ENCODE peak calls at places on chromosome 7, in five cellular contexts. Z is CD8-positive, alpha-beta memory T cell; G is transverse colon; R is AG09309; M is CD4-positive, CD25-positive, alpha-beta regulatory T cell. B is an unnamed sample.

GRCh38 chr7:108114117-108114841 is 15.9 kb downstream of the LAMB4 start:
- DNase-seq in R (no peak), G (no peak), Z (no peak), M (peak), B (no peak)

GRCh38 chr7:70598976-70599375 is 533.0 kb upstream of the GALNT17 start:
- DNase-seq in Z (no peak), R (peak), M (no peak), G (peak), B (no peak)

GRCh38 chr7:126203185-126203584 is 1049.6 kb downstream of the GRM8 start:
- DNase-seq in M (no peak), R (no peak), G (no peak), Z (no peak), B (no peak)

GRCh38 chr7:130009848-130010688 is 41.1 kb downstream of the ZC3HC1 start:
- DNase-seq in Z (no peak), M (peak), R (peak), G (peak), B (peak)

GRCh38 chr7:107884419-107884818 is 6.6 kb upstream of the DLD start:
- DNase-seq in G (no peak), Z (no peak), M (no peak), R (no peak), B (no peak)

GRCh38 chr7:6725003-6725402 is 18.3 kb upstream of the ZNF12 start:
- DNase-seq in Z (no peak), G (peak), R (no peak), M (no peak), B (no peak)

GRCh38 chr7:22430457-22430856 is 69.5 kb downstream of the STEAP1B start:
- DNase-seq in G (no peak), M (no peak), R (peak), Z (no peak), B (no peak)

GRCh38 chr7:151456782-151457181 is 16.8 kb upstream of the CRYGN start:
- DNase-seq in Z (no peak), R (no peak), G (no peak), M (no peak), B (no peak)

GRCh38 chr7:118755067-118755625 is 530.6 kb downstream of the ANKRD7 start:
- DNase-seq in R (no peak), Z (no peak), M (no peak), G (no peak), B (no peak)

GRCh38 chr7:106050743-106051110 is 61.4 kb downstream of the SYPL1 start:
- DNase-seq in M (no peak), Z (no peak), R (no peak), G (no peak), B (no peak)

GRCh38 chr7:130822642-130823041 is 88.6 kb upstream of the KLF14 start:
- DNase-seq in R (peak), Z (no peak), G (no peak), M (peak), B (no peak)

GRCh38 chr7:78189762-78190161 is 391.2 kb downstream of the PHTF2 start:
- DNase-seq in Z (no peak), R (no peak), G (no peak), M (no peak), B (no peak)

GRCh38 chr7:106737202-106737562 is 76.2 kb upstream of the CCDC71L start:
- DNase-seq in M (peak), Z (no peak), G (no peak), R (no peak), B (no peak)

GRCh38 chr7:32062150-32062549 is 8.1 kb downstream of the PDE1C start:
- DNase-seq in Z (no peak), R (no peak), G (peak), M (no peak), B (no peak)

GRCh38 chr7:47453093-47454056 is 128.5 kb downstream of the TNS3 start:
- DNase-seq in Z (no peak), R (peak), G (peak), M (no peak), B (peak)

GRCh38 chr7:47454961-47455871 is 126.7 kb downstream of the TNS3 start:
- DNase-seq in M (no peak), G (no peak), R (no peak), Z (no peak), B (no peak)

GRCh38 chr7:47452715-47453092 is 129.2 kb downstream of the TNS3 start:
- DNase-seq in M (no peak), R (no peak), Z (no peak), G (no peak), B (no peak)

GRCh38 chr7:47455872-47456185 is 126.1 kb downstream of the TNS3 start:
- DNase-seq in G (no peak), R (no peak), Z (no peak), M (no peak), B (no peak)

GRCh38 chr7:47454066-47454950 is 127.6 kb downstream of the TNS3 start:
- DNase-seq in R (no peak), Z (no peak), G (no peak), M (no peak), B (no peak)
- H3K4me3 ChIP-seq in R (no peak), Z (no peak), G (no peak), M (no peak), B (no peak)

GRCh38 chr7:4682621-4683042 is 537 bp downstream of the FOXK1 start:
- DNase-seq in M (peak), Z (no peak), R (no peak), G (peak), B (no peak)
- H3K4me3 ChIP-seq in M (no peak), Z (peak), R (peak), G (peak), B (peak)

GRCh38 chr7:50393076-50393475 is 57.1 kb downstream of the FIGNL1 start:
- DNase-seq in G (no peak), Z (no peak), M (peak), R (no peak), B (no peak)

GRCh38 chr7:50389961-50390360 is 60.2 kb downstream of the FIGNL1 start:
- DNase-seq in M (no peak), Z (no peak), R (no peak), G (no peak), B (no peak)

GRCh38 chr7:50382455-50382854 is 67.7 kb downstream of the FIGNL1 start:
- DNase-seq in R (no peak), Z (no peak), G (no peak), M (no peak), B (no peak)

GRCh38 chr7:50391386-50391785 is 58.8 kb downstream of the FIGNL1 start:
- DNase-seq in G (no peak), M (no peak), Z (no peak), R (no peak), B (no peak)

DNA sequence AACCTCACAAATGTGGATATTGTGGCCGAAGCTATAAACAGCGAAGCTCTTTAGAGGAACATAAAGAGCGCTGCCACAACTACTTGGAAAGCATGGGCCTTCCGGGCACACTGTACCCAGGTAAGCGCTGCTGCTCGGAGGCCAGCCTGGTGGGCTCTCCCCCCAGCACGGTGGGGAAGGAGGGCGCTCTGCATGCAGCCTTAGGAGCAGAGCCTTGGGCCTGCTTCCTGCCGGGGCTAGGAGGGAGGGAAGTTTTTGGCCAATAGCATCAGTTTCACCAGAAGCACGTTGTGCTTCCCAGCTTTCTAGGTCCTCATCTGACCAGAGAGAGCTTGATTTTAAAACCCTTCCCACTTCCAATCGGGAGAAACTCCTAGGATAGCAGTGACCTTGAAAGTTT is 62.8 kb downstream of the FIGNL1 start:
- DNase-seq in M (no peak), G (no peak), Z (no peak), R (no peak), B (no peak)
- H3K4me3 ChIP-seq in M (no peak), G (no peak), Z (no peak), R (no peak), B (no peak)

DNA sequence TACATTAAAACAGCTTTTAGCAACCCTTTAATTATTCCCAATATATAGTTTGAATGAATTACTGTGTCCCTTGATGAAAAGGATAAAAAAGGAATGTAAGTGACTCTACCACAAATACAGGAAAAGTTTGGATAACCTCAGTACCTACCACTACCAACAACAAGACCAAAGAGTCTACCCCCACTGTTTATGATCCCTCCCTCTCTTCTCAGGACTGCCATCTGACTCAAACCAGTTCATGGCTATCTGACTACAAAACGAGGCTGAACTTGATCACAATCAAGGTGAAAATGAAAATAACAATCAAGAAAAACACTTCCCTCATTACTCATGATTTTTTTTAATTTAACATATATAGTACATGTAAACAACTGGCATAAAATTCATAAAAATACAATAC is 108.7 kb downstream of the DPY19L1 start:
- DNase-seq in G (no peak), R (no peak), M (no peak), Z (no peak), B (no peak)
- H3K4me3 ChIP-seq in G (no peak), R (no peak), M (no peak), Z (no peak), B (no peak)